ENCODE peak calls at places on chromosomes 1 and 21, in eight cellular contexts. J is IMR-90, W is AG04450, Z is ovary, I is breast epithelium, X is adrenal gland, K is mammary epithelial cell, B is heart left ventricle. H is an unnamed sample.

GRCh38 chr1:202656951-202657646 is 53.2 kb downstream of the SYT2 start:
- DNase-seq in W (no peak), K (no peak), X (no peak), J (peak), I (no peak), Z (no peak), B (no peak), H (no peak)

GRCh38 chr21:38955495-38955894 is 149.8 kb downstream of the ETS2 start:
- DNase-seq in Z (no peak), B (peak), W (no peak), K (peak), X (no peak), J (peak), I (no peak), H (no peak)

GRCh38 chr1:66705100-66705499 is 47.2 kb upstream of the DYNLT5 start:
- DNase-seq in J (no peak), I (no peak), X (peak), B (no peak), K (no peak), W (no peak), Z (no peak), H (no peak)

GRCh38 chr1:90579212-90579802 is 137.8 kb downstream of the BARHL2 start:
- DNase-seq in X (no peak), K (peak), W (no peak), J (peak), B (no peak), I (no peak), Z (no peak), H (no peak)

GRCh38 chr21:33666153-33666552 is 23.9 kb downstream of the ITSN1 start:
- DNase-seq in B (no peak), Z (no peak), W (no peak), X (no peak), I (no peak), J (peak), K (no peak), H (no peak)

GRCh38 chr1:66537718-66538117 is 3.8 kb downstream of the SGIP1 start:
- DNase-seq in J (no peak), W (no peak), I (no peak), B (no peak), K (no peak), Z (no peak), X (no peak), H (no peak)

GRCh38 chr1:202593845-202594244 is 116.4 kb downstream of the SYT2 start:
- DNase-seq in K (peak), I (peak), W (no peak), Z (no peak), B (no peak), X (no peak), J (peak), H (no peak)

GRCh38 chr1:42966688-42967609 is 8.3 kb upstream of the SLC2A1 start:
- DNase-seq in Z (no peak), J (peak), K (peak), B (no peak), X (peak), W (peak), I (peak), H (peak)

GRCh38 chr1:211326528-211327340 is at the start of gene TRAF5:
- DNase-seq in Z (peak), X (peak), K (peak), J (peak), B (peak), I (no peak), W (no peak), H (peak)

GRCh38 chr1:71667224-71667623 is 586.4 kb upstream of the ZRANB2 start:
- DNase-seq in W (no peak), X (no peak), K (peak), Z (no peak), I (no peak), J (peak), B (no peak), H (no peak)

DNA sequence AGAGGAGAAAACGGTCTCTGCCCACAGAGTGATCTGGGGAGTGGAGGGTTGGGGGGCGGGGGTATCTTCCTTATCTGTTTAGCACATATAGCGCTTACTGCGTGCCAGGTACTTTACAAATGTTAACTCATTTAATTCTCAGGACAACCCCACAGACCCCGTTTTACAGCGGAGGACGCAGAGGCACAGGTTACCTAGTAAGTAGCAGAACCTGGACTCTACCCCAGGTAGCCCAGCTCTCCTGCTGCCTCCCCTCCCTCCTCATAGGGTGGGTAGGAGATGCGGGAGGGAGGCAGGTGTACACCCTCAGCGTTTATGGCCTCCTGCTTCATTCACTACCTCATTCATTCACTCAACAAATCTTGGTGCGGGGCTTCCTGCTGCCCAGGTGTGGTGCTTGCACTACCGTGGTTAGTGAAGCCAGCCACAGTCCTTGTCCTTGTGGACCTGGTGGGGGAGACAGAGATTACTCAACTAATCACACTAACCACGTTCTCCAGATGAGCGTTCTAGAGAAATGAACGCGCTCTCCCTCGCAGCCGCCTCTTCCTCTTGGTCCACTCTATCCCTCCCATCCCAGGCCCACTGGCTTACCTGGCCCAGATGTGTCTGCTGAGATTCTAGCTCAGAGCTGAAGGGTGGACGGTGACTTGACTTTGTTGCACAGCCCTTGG is 102.0 kb downstream of the IER5 start:
- DNase-seq in X (no peak), I (no peak), W (no peak), J (no peak), K (no peak), B (no peak), Z (no peak), H (no peak)
- TF ChIP-seq CTCF in X (no peak), I (no peak), W (no peak), J (no peak), K (peak), B (no peak), Z (no peak), H (no peak)

DNA sequence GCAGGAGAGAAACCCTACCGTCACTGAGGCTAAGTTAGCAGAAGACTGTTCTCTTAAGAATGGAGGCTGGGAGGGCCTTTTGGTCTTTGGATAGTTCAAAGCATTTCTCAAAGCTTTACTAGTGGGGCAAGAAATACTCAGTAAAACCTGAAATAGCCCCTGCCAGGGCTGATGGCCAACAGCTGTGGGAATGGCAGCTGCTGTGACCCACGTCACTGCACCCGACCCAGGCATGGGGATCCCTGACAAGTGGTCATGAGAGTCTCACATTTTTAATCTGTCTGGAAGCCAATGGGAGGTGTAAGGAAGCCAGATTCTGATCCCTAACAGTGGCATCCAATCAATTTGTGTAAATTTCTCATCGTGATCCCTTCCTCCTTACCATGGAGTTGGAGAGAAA is 44.5 kb upstream of the ENAH start:
- DNase-seq in B (peak), J (no peak), Z (no peak), W (no peak), I (no peak), X (no peak), K (no peak), H (no peak)
- H3K27ac ChIP-seq in B (no peak), J (no peak), Z (no peak), W (no peak), I (no peak), X (no peak), K (no peak), H (peak)

GRCh38 chr1:31831397-31832378 is 15.9 kb upstream of the SPOCD1 start:
- DNase-seq in I (no peak), W (peak), Z (no peak), B (no peak), K (peak), X (no peak), J (peak), H (no peak)

GRCh38 chr1:31837441-31838158 is 21.8 kb upstream of the SPOCD1 start:
- DNase-seq in K (no peak), I (no peak), X (no peak), W (no peak), Z (no peak), J (no peak), B (no peak), H (no peak)

GRCh38 chr1:31835415-31835814 is 19.6 kb upstream of the SPOCD1 start:
- DNase-seq in Z (no peak), I (no peak), J (no peak), K (no peak), B (no peak), X (no peak), W (no peak), H (no peak)

GRCh38 chr1:31836638-31837037 is 20.8 kb upstream of the SPOCD1 start:
- DNase-seq in B (no peak), W (no peak), I (no peak), K (no peak), Z (no peak), J (no peak), X (no peak), H (no peak)

DNA sequence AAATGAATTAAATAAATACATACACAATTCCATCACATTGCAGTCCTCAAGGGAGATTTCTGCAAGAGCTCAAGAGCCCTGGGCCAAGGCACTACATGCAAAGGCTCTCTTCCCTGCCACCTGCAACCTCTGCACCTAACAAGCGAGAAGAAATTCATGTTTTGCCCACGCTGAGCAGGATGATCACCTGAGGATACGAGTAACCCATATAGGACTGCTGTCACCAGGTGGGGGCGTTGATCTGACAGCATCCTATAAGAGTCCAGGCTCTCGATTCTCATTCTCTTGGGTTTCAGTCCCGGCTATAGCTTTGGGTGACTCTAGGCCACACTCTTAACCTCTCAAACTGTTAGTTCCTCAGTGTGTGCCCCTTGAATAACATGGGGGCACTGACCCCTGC is 18.7 kb upstream of the SPOCD1 start:
- DNase-seq in W (no peak), K (no peak), X (no peak), I (no peak), J (no peak), Z (no peak), B (no peak), H (no peak)
- TF ChIP-seq CTCF in W (no peak), K (no peak), X (no peak), I (no peak), J (no peak), Z (no peak), B (no peak), H (no peak)

DNA sequence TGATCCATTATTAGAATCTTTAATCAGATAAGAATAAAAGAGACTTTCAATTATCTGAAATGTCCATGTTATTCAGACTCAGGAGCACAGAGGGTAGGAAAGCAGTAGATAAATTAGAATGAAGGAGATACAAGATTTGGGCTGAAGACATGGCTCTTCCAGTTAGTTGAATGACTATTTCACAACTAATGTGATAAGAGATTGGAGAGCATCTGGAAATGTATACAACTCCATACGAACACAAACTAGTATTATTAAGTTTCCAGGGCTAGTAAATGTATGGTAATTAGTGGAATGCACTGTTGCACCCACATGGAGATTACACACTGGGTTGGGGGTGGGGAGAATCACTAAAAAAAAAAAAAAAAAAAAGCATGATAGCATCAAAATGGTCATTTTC is 618.0 kb downstream of the KIF26B start:
- DNase-seq in X (no peak), J (no peak), Z (no peak), I (no peak), W (no peak), K (no peak), B (no peak), H (no peak)
- H3K27ac ChIP-seq in X (no peak), J (no peak), Z (no peak), I (no peak), W (no peak), K (no peak), B (no peak), H (no peak)

DNA sequence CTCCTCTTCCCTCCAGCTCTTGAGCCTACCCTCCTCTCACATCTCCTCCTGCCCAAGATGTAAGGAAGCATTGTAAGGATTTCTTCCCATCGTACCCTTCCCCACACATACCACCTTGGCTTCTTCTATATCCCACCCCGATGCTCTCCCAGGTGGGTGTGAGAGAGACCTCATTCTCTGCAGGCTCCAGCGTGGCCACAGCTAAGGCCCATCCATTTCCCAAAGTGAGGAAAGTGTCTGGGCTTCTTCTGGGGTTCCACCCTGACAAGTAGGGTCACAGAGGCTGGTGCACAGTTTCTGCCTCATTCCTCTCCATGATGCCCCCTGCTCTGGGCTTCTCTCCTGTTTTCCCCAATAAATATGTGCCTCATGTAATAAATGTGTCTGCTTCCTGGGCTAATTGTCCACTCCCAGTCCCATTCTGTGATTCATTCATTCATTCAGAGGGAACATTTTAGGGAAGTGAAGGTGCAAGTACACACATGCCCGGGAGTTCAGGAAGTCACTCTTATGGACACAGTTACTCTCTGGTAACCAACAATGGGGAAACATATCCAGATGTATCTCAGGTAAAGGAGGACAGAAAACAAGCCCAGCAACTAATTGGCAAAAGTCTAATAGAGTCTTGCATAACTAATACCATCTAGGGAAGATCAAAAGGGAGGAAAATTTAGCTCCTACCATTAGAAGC is 1.9 kb downstream of the SPRR4 start:
- DNase-seq in I (no peak), Z (no peak), B (no peak), K (peak), J (no peak), X (no peak), W (no peak), H (no peak)
- TF ChIP-seq CTCF in I (no peak), Z (no peak), B (no peak), K (no peak), J (no peak), X (no peak), W (no peak), H (no peak)

GRCh38 chr1:156226782-156227181 is 14.0 kb downstream of the PMF1 start:
- DNase-seq in X (no peak), K (no peak), I (no peak), Z (no peak), W (no peak), B (no peak), J (no peak), H (no peak)
- H3K27ac ChIP-seq in X (no peak), K (no peak), I (no peak), Z (no peak), W (no peak), B (no peak), J (no peak), H (no peak)

GRCh38 chr1:220810963-220811362 is 24.2 kb downstream of the MTARC1 start:
- DNase-seq in I (no peak), K (no peak), X (no peak), W (no peak), B (no peak), J (no peak), Z (no peak), H (no peak)

GRCh38 chr1:220815409-220815808 is 28.7 kb downstream of the MTARC1 start:
- DNase-seq in X (no peak), Z (no peak), K (no peak), J (no peak), I (no peak), B (no peak), W (no peak), H (no peak)

GRCh38 chr1:220812308-220812707 is 25.6 kb downstream of the MTARC1 start:
- DNase-seq in K (no peak), B (no peak), W (no peak), J (no peak), X (no peak), I (no peak), Z (no peak), H (no peak)

GRCh38 chr1:220811695-220812094 is 25.0 kb downstream of the MTARC1 start:
- DNase-seq in X (no peak), Z (no peak), I (no peak), B (no peak), J (no peak), K (no peak), W (no peak), H (no peak)

GRCh38 chr1:220813013-220813412 is 26.3 kb downstream of the MTARC1 start:
- DNase-seq in W (no peak), B (no peak), I (no peak), J (no peak), Z (no peak), K (no peak), X (no peak), H (no peak)
- TF ChIP-seq CTCF in W (no peak), B (no peak), I (no peak), J (no peak), Z (no peak), K (no peak), X (no peak), H (no peak)

H was measured in upper lobe of left lung.